ENCODE peak calls at places on chromosomes 1 and 21, in five cellular contexts. N is uterus, R is kidney, T is HFF-Myc, A is mammary epithelial cell. M is an unnamed sample.

GRCh38 chr1:51669191-51669590 is 52.3 kb downstream of the OSBPL9 start:
- DNase-seq in N (no peak), R (no peak), T (no peak), A (no peak), M (no peak)

GRCh38 chr1:42979888-42980800 is 21.5 kb upstream of the SLC2A1 start:
- DNase-seq in N (no peak), R (no peak), T (no peak), A (no peak), M (no peak)

GRCh38 chr1:161082996-161083742 is 6.2 kb downstream of the NECTIN4 start:
- DNase-seq in N (no peak), R (peak), T (peak), A (peak), M (peak)

GRCh38 chr1:58566339-58566738 is 10.7 kb downstream of the TACSTD2 start:
- DNase-seq in N (no peak), R (no peak), T (no peak), A (no peak), M (no peak)

GRCh38 chr1:77945345-77945744 is 33.5 kb downstream of the FUBP1 start:
- DNase-seq in N (no peak), R (no peak), T (no peak), A (no peak), M (no peak)

GRCh38 chr21:31721381-31721780 is 10.5 kb downstream of the SCAF4 start:
- DNase-seq in N (no peak), R (no peak), T (no peak), A (no peak), M (no peak)

GRCh38 chr1:831522-831921 is 92.2 kb upstream of the SAMD11 start:
- DNase-seq in N (no peak), R (no peak), T (no peak), A (no peak), M (no peak)

GRCh38 chr1:23122023-23122738 is 46.5 kb downstream of the LUZP1 start:
- DNase-seq in N (peak), R (no peak), T (no peak), A (no peak), M (no peak)

GRCh38 chr1:94801919-94802546 is 18.1 kb upstream of the SLC44A3 start:
- DNase-seq in N (peak), R (peak), T (peak), A (peak), M (peak)

GRCh38 chr1:57599233-57599994 is 175.6 kb upstream of the DAB1 start:
- DNase-seq in N (no peak), R (no peak), T (no peak), A (no peak), M (no peak)

GRCh38 chr1:38541223-38541622 is 318.3 kb downstream of the RRAGC start:
- DNase-seq in N (no peak), R (no peak), T (no peak), A (no peak), M (no peak)

GRCh38 chr1:18940303-18941020 is 16.0 kb downstream of the IFFO2 start:
- DNase-seq in N (no peak), R (peak), T (no peak), A (no peak), M (no peak)

GRCh38 chr1:149962039-149962647 is 25.5 kb upstream of the MTMR11 start:
- DNase-seq in N (peak), R (no peak), T (peak), A (peak), M (peak)

GRCh38 chr1:180936110-180937011 is 23.7 kb downstream of the KIAA1614 start:
- DNase-seq in N (no peak), R (peak), T (no peak), A (no peak), M (no peak)

GRCh38 chr21:18840239-18840638 is 436.7 kb upstream of the TMPRSS15 start:
- DNase-seq in N (no peak), R (no peak), T (no peak), A (no peak), M (no peak)

GRCh38 chr1:143720087-143721023 is 251.4 kb downstream of the FAM72C start:
- DNase-seq in N (no peak), R (peak), T (no peak), A (peak), M (no peak)
- H3K4me3 ChIP-seq in N (no peak), R (no peak), T (no peak), A (peak), M (no peak)

DNA sequence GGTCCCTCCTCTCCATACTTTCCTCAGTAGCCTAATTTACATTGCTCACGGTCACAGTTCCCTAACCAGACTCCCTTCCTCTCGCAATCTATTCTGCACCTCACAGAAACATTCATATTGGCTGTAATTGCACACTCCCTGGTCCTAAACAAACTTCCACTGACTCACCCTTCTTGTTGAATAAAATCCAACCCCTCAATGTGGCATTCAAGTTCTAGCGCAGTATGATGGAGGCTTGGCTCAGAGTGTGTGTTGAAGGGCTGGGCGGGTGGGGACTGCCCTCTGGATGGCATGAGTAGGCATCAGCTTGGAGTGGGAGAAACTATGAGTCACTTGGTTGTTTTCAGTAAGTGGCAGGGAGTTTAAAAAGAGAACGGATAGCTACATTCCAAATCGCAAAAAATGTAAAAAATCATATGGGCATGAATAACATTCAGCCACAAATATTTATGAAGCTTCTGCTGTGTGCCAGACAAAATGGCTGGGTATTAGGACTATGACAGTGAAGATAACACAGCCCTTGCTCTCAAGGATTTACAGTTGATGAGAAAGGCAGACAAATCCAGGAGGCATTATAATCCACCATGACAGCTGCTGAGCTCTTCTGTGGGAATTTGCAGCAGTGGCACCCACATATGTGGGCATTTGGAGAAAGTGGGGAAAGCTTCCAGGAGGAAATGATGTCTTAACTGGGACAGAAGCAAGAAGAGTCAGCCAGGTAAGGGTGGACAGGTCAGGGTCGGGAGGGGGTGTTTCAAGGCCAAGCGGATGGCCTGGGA is 42.2 kb upstream of the LYST start:
- DNase-seq in N (no peak), R (no peak), T (no peak), A (peak), M (peak)
- TF ChIP-seq CTCF in N (no peak), R (no peak), T (no peak), A (no peak), M (no peak)

GRCh38 chr1:44733365-44733764 is 2.4 kb upstream of the RNU5D-1 start:
- DNase-seq in N (no peak), R (no peak), T (no peak), A (peak), M (no peak)
- H3K4me3 ChIP-seq in N (no peak), R (no peak), T (no peak), A (no peak), M (no peak)

GRCh38 chr1:16915627-16915973 is 6.1 kb upstream of the CROCC start:
- DNase-seq in N (no peak), R (peak), T (no peak), A (no peak), M (no peak)
- TF ChIP-seq CTCF in N (no peak), R (no peak), T (no peak), A (no peak), M (peak)

GRCh38 chr1:207745285-207745684 is 6.6 kb upstream of the CD46 start:
- DNase-seq in N (no peak), R (no peak), T (no peak), A (no peak), M (no peak)
- H3K4me3 ChIP-seq in N (no peak), R (no peak), T (no peak), A (no peak), M (no peak)